ENCODE peak calls at places on chromosomes 1 and 21, in six cellular contexts. One of them, this sample, is unnamed.

GRCh38 chr1:164834641-164835040 is 275.7 kb downstream of the PBX1 start:
- DNase-seq in H1: no peak
- DNase-seq in GM12892: no peak
- DNase-seq in K562: no peak
- DNase-seq in HepG2: no peak
- DNase-seq in GM12878: no peak
- DNase-seq in this sample: no peak

GRCh38 chr1:30109853-30110252 is 613.5 kb downstream of the MATN1 start:
- DNase-seq in GM12892: no peak
- DNase-seq in GM12878: no peak
- DNase-seq in K562: no peak
- DNase-seq in H1: no peak
- DNase-seq in HepG2: no peak
- DNase-seq in this sample: no peak

GRCh38 chr1:202880062-202880461 is 8.9 kb downstream of the RABIF start:
- DNase-seq in HepG2: no peak
- DNase-seq in GM12878: no peak
- DNase-seq in H1: no peak
- DNase-seq in GM12892: no peak
- DNase-seq in K562: no peak
- DNase-seq in this sample: no peak

GRCh38 chr1:26019641-26020315 is 1.8 kb upstream of the EXTL1 start:
- DNase-seq in GM12878: no peak
- DNase-seq in K562: no peak
- DNase-seq in HepG2: no peak
- DNase-seq in H1: no peak
- DNase-seq in GM12892: no peak
- DNase-seq in this sample: no peak

GRCh38 chr21:41926068-41926806 is 27.6 kb downstream of the C2CD2 start:
- DNase-seq in GM12878: peak
- DNase-seq in H1: peak
- DNase-seq in GM12892: no peak
- DNase-seq in HepG2: peak
- DNase-seq in K562: no peak
- DNase-seq in this sample: no peak

GRCh38 chr1:97350662-97351061 is 570.2 kb downstream of the DPYD start:
- DNase-seq in H1: no peak
- DNase-seq in K562: no peak
- DNase-seq in GM12892: no peak
- DNase-seq in GM12878: no peak
- DNase-seq in HepG2: no peak
- DNase-seq in this sample: no peak

GRCh38 chr1:92701147-92701546 is 83.8 kb downstream of the EVI5 start:
- DNase-seq in K562: no peak
- DNase-seq in GM12892: no peak
- DNase-seq in H1: no peak
- DNase-seq in GM12878: no peak
- DNase-seq in HepG2: no peak
- DNase-seq in this sample: no peak

GRCh38 chr1:101081496-101082282 is 56.1 kb upstream of the DPH5 start:
- DNase-seq in GM12878: no peak
- DNase-seq in HepG2: no peak
- DNase-seq in K562: no peak
- DNase-seq in H1: no peak
- DNase-seq in GM12892: no peak
- DNase-seq in this sample: no peak

GRCh38 chr1:53771648-53772047 is 32.7 kb upstream of the GLIS1 start:
- DNase-seq in GM12892: no peak
- DNase-seq in H1: no peak
- DNase-seq in K562: no peak
- DNase-seq in HepG2: no peak
- DNase-seq in GM12878: no peak
- DNase-seq in this sample: no peak

GRCh38 chr21:15140321-15141019 is 75.7 kb upstream of the NRIP1 start:
- DNase-seq in GM12878: no peak
- DNase-seq in K562: no peak
- DNase-seq in GM12892: no peak
- DNase-seq in HepG2: peak
- DNase-seq in H1: no peak
- DNase-seq in this sample: no peak

GRCh38 chr1:47948126-47948525 is 49.1 kb downstream of the TRABD2B start:
- DNase-seq in K562: peak
- DNase-seq in H1: peak
- DNase-seq in HepG2: peak
- DNase-seq in GM12878: no peak
- DNase-seq in GM12892: no peak
- DNase-seq in this sample: no peak

GRCh38 chr1:165828581-165829329 is 1.3 kb downstream of the UCK2 start:
- DNase-seq in H1: no peak
- DNase-seq in K562: peak
- DNase-seq in GM12878: no peak
- DNase-seq in GM12892: no peak
- DNase-seq in HepG2: peak
- DNase-seq in this sample: peak

GRCh38 chr1:171221665-171222591 is 26.4 kb upstream of the FMO1 start:
- DNase-seq in HepG2: no peak
- DNase-seq in GM12892: no peak
- DNase-seq in K562: no peak
- DNase-seq in GM12878: no peak
- DNase-seq in H1: no peak
- DNase-seq in this sample: no peak

GRCh38 chr1:159830737-159831136 is 4.1 kb downstream of the SLAMF8 start:
- DNase-seq in K562: no peak
- DNase-seq in H1: no peak
- DNase-seq in HepG2: no peak
- DNase-seq in GM12878: no peak
- DNase-seq in GM12892: no peak
- DNase-seq in this sample: no peak

GRCh38 chr1:4425892-4426291 is 228.5 kb upstream of the AJAP1 start:
- DNase-seq in H1: no peak
- DNase-seq in HepG2: no peak
- DNase-seq in GM12892: no peak
- DNase-seq in GM12878: no peak
- DNase-seq in K562: peak
- DNase-seq in this sample: no peak

GRCh38 chr21:45467221-45467779 is 62.3 kb downstream of the COL18A1 start:
- DNase-seq in GM12892: no peak
- DNase-seq in H1: no peak
- DNase-seq in K562: no peak
- DNase-seq in GM12878: no peak
- DNase-seq in HepG2: no peak
- DNase-seq in this sample: no peak

GRCh38 chr1:8568837-8569236 is 248.6 kb downstream of the RERE start:
- DNase-seq in GM12878: no peak
- DNase-seq in HepG2: no peak
- DNase-seq in H1: no peak
- DNase-seq in K562: no peak
- DNase-seq in GM12892: no peak
- DNase-seq in this sample: no peak

GRCh38 chr1:193709607-193710006 is 523.2 kb upstream of the B3GALT2 start:
- DNase-seq in H1: no peak
- DNase-seq in K562: no peak
- DNase-seq in GM12892: no peak
- DNase-seq in GM12878: no peak
- DNase-seq in HepG2: no peak
- DNase-seq in this sample: no peak

GRCh38 chr1:23394664-23395063 is 25.0 kb upstream of the ZNF436 start:
- DNase-seq in K562: no peak
- DNase-seq in GM12878: no peak
- DNase-seq in H1: no peak
- DNase-seq in GM12892: no peak
- DNase-seq in HepG2: no peak
- DNase-seq in this sample: no peak

GRCh38 chr1:180586671-180587155 is 27.9 kb downstream of the OVAAL start:
- DNase-seq in GM12892: no peak
- DNase-seq in GM12878: no peak
- DNase-seq in H1: no peak
- DNase-seq in K562: peak
- DNase-seq in HepG2: peak
- DNase-seq in this sample: no peak

GRCh38 chr1:147217142-147217541 is 8.0 kb downstream of the FMO5 start:
- DNase-seq in HepG2: no peak
- DNase-seq in H1: no peak
- DNase-seq in GM12892: no peak
- DNase-seq in GM12878: no peak
- DNase-seq in K562: no peak
- DNase-seq in this sample: no peak

GRCh38 chr21:29145354-29145782 is 14.9 kb downstream of the MAP3K7CL start:
- DNase-seq in HepG2: peak
- DNase-seq in H1: no peak
- DNase-seq in GM12892: no peak
- DNase-seq in GM12878: no peak
- DNase-seq in K562: peak
- DNase-seq in this sample: no peak

GRCh38 chr21:29149771-29150425 is 19.5 kb downstream of the MAP3K7CL start:
- DNase-seq in GM12892: no peak
- DNase-seq in K562: no peak
- DNase-seq in HepG2: no peak
- DNase-seq in GM12878: no peak
- DNase-seq in H1: no peak
- DNase-seq in this sample: no peak

GRCh38 chr21:29145837-29146453 is 15.5 kb downstream of the MAP3K7CL start:
- DNase-seq in GM12892: no peak
- DNase-seq in GM12878: no peak
- DNase-seq in HepG2: no peak
- DNase-seq in K562: no peak
- DNase-seq in H1: no peak
- DNase-seq in this sample: no peak

GRCh38 chr21:29146726-29147125 is 16.3 kb downstream of the MAP3K7CL start:
- DNase-seq in GM12892: no peak
- DNase-seq in K562: no peak
- DNase-seq in GM12878: no peak
- DNase-seq in H1: no peak
- DNase-seq in HepG2: no peak
- DNase-seq in this sample: no peak

GRCh38 chr21:29148535-29148934 is 18.1 kb downstream of the MAP3K7CL start:
- DNase-seq in H1: no peak
- DNase-seq in GM12878: no peak
- DNase-seq in GM12892: no peak
- DNase-seq in HepG2: no peak
- DNase-seq in K562: no peak
- DNase-seq in this sample: no peak
- TF ChIP-seq TAF1 in H1: no peak
- TF ChIP-seq TAF1 in GM12878: no peak
- TF ChIP-seq TAF1 in GM12892: no peak
- TF ChIP-seq TAF1 in HepG2: no peak
- TF ChIP-seq TAF1 in K562: no peak
- TF ChIP-seq TAF1 in this sample: no peak

DNA sequence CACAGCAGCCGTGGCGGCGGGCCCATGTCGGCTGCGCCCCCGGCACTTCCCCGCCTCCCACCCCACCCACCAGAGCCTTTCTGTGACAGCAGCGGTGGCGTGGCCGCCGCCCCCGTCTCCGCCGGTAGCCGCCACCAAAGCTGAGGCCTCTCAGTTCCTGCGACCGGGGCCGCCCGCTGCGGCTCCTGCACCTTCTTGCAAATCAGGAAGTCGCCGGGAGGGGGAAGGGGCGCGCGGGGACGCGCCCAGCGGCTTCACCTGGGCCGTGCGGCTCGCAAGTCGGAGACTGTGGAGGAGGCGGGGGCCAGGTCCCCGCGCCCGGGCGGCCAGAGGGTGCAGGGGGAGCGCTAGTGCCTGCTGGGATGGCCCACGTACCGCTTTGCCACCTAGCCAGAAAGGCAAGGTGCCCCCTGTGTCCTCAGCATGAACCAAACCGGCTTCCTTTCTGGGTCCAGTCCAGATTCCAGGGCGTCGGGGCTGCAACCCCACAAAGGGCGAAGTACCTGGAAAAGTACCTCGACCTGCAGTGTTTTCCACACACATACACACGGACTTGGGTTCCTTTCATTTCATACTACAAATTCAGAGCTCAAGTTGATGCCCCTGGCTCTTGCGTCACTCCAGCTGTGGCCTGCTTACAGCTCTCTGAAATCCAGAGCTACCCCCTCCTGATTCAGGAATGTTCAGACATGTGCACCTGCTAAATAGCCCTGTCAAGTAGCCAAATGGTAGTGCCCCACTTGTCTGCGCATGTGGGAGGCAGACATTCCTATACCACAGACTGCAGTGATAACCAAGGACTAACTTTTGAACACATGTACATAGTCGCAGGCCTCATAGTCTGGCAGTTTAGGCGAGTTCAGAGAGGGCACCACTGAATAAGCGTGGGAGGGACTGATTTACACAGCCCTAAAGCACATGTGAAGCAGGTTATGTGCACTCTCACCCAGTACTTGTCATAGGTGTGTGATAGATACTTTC is at the start of gene DENND1B:
- DNase-seq in K562: peak
- DNase-seq in HepG2: peak
- DNase-seq in H1: no peak
- DNase-seq in GM12892: peak
- DNase-seq in GM12878: no peak
- DNase-seq in this sample: peak
- TF ChIP-seq POLR2A in K562: peak
- TF ChIP-seq POLR2A in HepG2: peak
- TF ChIP-seq POLR2A in H1: peak
- TF ChIP-seq POLR2A in GM12892: no peak
- TF ChIP-seq POLR2A in GM12878: peak
- TF ChIP-seq POLR2A in this sample: no peak

GRCh38 chr1:206012086-206012859 is 9.1 kb upstream of the RAB7B start:
- DNase-seq in K562: peak
- DNase-seq in HepG2: peak
- DNase-seq in GM12878: peak
- DNase-seq in H1: no peak
- DNase-seq in GM12892: no peak
- DNase-seq in this sample: no peak
- TF ChIP-seq TAF1 in K562: no peak
- TF ChIP-seq TAF1 in HepG2: no peak
- TF ChIP-seq TAF1 in GM12878: no peak
- TF ChIP-seq TAF1 in H1: no peak
- TF ChIP-seq TAF1 in GM12892: no peak
- TF ChIP-seq TAF1 in this sample: no peak

GRCh38 chr1:109910123-109910962 is at the start of gene CSF1:
- DNase-seq in HepG2: no peak
- DNase-seq in GM12892: peak
- DNase-seq in H1: no peak
- DNase-seq in K562: peak
- DNase-seq in GM12878: peak
- DNase-seq in this sample: peak
- TF ChIP-seq POLR2A in HepG2: peak
- TF ChIP-seq POLR2A in GM12892: peak
- TF ChIP-seq POLR2A in H1: no peak
- TF ChIP-seq POLR2A in K562: peak
- TF ChIP-seq POLR2A in GM12878: peak
- TF ChIP-seq POLR2A in this sample: no peak